ENCODE peak calls at places on chromosomes 3 and 15, in four cellular contexts. I is K562, R is GM12878, E is HepG2. F is an unnamed sample.

GRCh38 chr3:108862865-108863798 is 40.5 kb downstream of the TRAT1 start:
- DNase-seq in I (no peak), R (no peak), E (no peak), F (no peak)

GRCh38 chr3:14203521-14204079 is 25.0 kb downstream of the LSM3 start:
- DNase-seq in E (peak; percentile 64), R (no peak), I (peak; percentile 84), F (peak; percentile 81)

GRCh38 chr15:62544446-62544845 is 379.4 kb upstream of the C2CD4B start:
- DNase-seq in E (no peak), R (no peak), I (no peak), F (no peak)

GRCh38 chr3:54358327-54358726 is 236.0 kb downstream of the CACNA2D3 start:
- DNase-seq in E (no peak), R (no peak), I (no peak), F (no peak)

GRCh38 chr3:59775106-59775505 is 725.3 kb upstream of the CFAP20DC start:
- DNase-seq in R (no peak), E (no peak), I (no peak), F (no peak)

GRCh38 chr15:68930268-68931022 is at the start of gene SPESP1:
- DNase-seq in I (no peak), E (no peak), R (no peak), F (no peak)

GRCh38 chr3:167930453-167930852 is 165.3 kb downstream of the GOLIM4 start:
- DNase-seq in R (no peak), I (no peak), E (no peak), F (no peak)

GRCh38 chr3:77038468-77038927 is 1.4 kb upstream of the ROBO2 start:
- DNase-seq in R (no peak), I (peak; percentile 52), E (peak; percentile 68), F (peak; percentile 66)

GRCh38 chr15:69509131-69509530 is 56.5 kb downstream of the RPLP1 start:
- DNase-seq in E (no peak), R (no peak), I (no peak), F (no peak)

GRCh38 chr15:71716990-71717389 is 93.4 kb upstream of the NR2E3 start:
- DNase-seq in E (no peak), R (no peak), I (no peak), F (no peak)

GRCh38 chr3:26118165-26118564 is 328.3 kb downstream of the OXSM start:
- DNase-seq in E (no peak), R (no peak), I (no peak), F (peak; percentile 17)

GRCh38 chr3:169634618-169635236 is 28.8 kb downstream of the MECOM start:
- DNase-seq in E (peak; percentile 53), R (no peak), I (peak; percentile 9), F (no peak)

GRCh38 chr3:61811652-61812051 is 250.3 kb downstream of the PTPRG start:
- DNase-seq in E (no peak), I (no peak), R (no peak), F (no peak)

GRCh38 chr15:68536331-68537095 is 42.3 kb upstream of the CORO2B start:
- DNase-seq in E (no peak), I (no peak), R (no peak), F (no peak)

GRCh38 chr15:29470311-29470710 is 200.7 kb upstream of the NSMCE3 start:
- DNase-seq in R (no peak), I (no peak), E (no peak), F (no peak)

GRCh38 chr15:54640874-54641273 is 555.9 kb downstream of the RSL24D1 start:
- DNase-seq in R (no peak), I (no peak), E (no peak), F (no peak)

GRCh38 chr15:83436513-83437158 is 10.5 kb upstream of the SH3GL3 start:
- DNase-seq in I (peak; percentile 47), R (no peak), E (peak; percentile 7), F (peak; percentile 63)
- TF ChIP-seq SP1 in I (no peak), R (no peak), E (no peak), F (no peak)

GRCh38 chr15:60005352-60006202 is 1.5 kb downstream of the FOXB1 start:
- DNase-seq in R (no peak), I (no peak), E (no peak), F (no peak)

GRCh38 chr15:60004846-60005351 is 788 bp downstream of the FOXB1 start:
- DNase-seq in I (no peak), R (no peak), E (no peak), F (no peak)

GRCh38 chr15:60002528-60003218 is 1.4 kb upstream of the FOXB1 start:
- DNase-seq in R (no peak), E (no peak), I (no peak), F (no peak)

GRCh38 chr15:60003243-60004018 is 680 bp upstream of the FOXB1 start:
- DNase-seq in R (no peak), I (no peak), E (no peak), F (no peak)

GRCh38 chr15:60004019-60004845 is at the start of gene FOXB1:
- DNase-seq in I (no peak), E (no peak), R (no peak), F (peak; percentile 45)
- TF ChIP-seq FOXM1 in I (no peak), E (no peak), R (no peak), F (no peak)

GRCh38 chr3:188052966-188053340 is 101.0 kb upstream of the LPP start:
- DNase-seq in I (no peak), E (peak; percentile 69), R (no peak), F (no peak)
- TF ChIP-seq SP1 in I (no peak), E (no peak), R (no peak), F (no peak)

GRCh38 chr15:101482526-101483371 is 6.8 kb downstream of the PCSK6 start:
- DNase-seq in R (no peak), E (no peak), I (no peak), F (no peak)
- TF ChIP-seq FOXM1 in R (no peak), E (no peak), I (no peak), F (no peak)

GRCh38 chr3:183192650-183193300 is 30.2 kb upstream of the LAMP3 start:
- DNase-seq in E (no peak), R (no peak), I (no peak), F (no peak)
- TF ChIP-seq SP1 in E (no peak), R (no peak), I (no peak), F (no peak)

DNA sequence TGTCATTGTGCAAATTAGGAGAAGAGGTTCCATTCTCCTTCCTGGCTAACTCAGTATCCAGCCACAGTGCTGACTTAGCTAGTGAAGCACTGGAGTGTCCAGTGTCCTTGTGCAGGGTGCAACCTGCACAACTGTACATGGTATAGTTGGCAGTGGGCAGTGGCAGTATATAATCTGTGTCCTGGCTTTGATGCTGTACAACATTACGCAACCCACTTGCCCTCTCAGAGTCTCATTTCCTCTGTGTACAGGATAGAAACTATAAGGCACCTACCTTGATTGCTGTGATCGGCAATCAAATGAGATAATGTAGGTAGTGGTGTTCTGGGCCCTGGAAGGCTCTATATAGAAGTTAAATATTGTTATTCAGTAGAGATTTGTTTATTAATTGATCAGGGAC is 333.6 kb downstream of the CLSTN2 start:
- DNase-seq in R (no peak), E (no peak), I (no peak), F (no peak)
- TF ChIP-seq FOXM1 in R (no peak), E (no peak), I (no peak), F (no peak)